ENCODE peak calls at places on chromosomes 6 and 20, in ten cellular contexts. M is renal cortical epithelial cell, U is brain microvascular endothelial cell, K is transverse colon, H is GF-D8, G is HT1080, Q is fibroblast of lung, C is cardiac fibroblast, B is iPS-NIHi11, X is fibroblast of pulmonary artery. S is an unnamed sample.

GRCh38 chr6:159691133-159691962 is 1.7 kb downstream of the SOD2 start:
- DNase-seq in M (peak), U (peak), K (no peak), H (peak), G (peak), Q (peak), C (peak), B (peak), X (peak), S (peak)

GRCh38 chr6:4319992-4320683 is 184.8 kb upstream of the ECI2 start:
- DNase-seq in M (no peak), U (peak), K (no peak), H (peak), G (peak), Q (peak), C (peak), B (no peak), X (peak), S (peak)

GRCh38 chr6:89117285-89118108 is at the start of gene SRSF12:
- DNase-seq in M (no peak), U (no peak), K (peak), H (no peak), G (no peak), Q (peak), C (peak), B (peak), X (peak), S (no peak)

GRCh38 chr20:48679603-48680002 is 148.2 kb downstream of the PREX1 start:
- DNase-seq in M (no peak), U (no peak), K (peak), H (no peak), G (no peak), Q (no peak), C (no peak), B (peak), X (no peak), S (no peak)

GRCh38 chr6:33566182-33567084 is 13.6 kb downstream of the BAK1 start:
- DNase-seq in M (no peak), U (peak), K (no peak), H (no peak), G (peak), Q (peak), C (peak), B (no peak), X (no peak), S (no peak)

GRCh38 chr20:61120595-61121515 is 131.2 kb upstream of the CDH4 start:
- DNase-seq in M (peak), U (peak), K (no peak), H (peak), G (peak), Q (peak), C (peak), B (no peak), X (peak), S (peak)

GRCh38 chr6:168791916-168792315 is 350.9 kb downstream of the SMOC2 start:
- DNase-seq in M (no peak), U (no peak), K (no peak), H (no peak), G (no peak), Q (no peak), C (no peak), B (no peak), X (no peak), S (no peak)

GRCh38 chr6:134674562-134674961 is 275.3 kb downstream of the ALDH8A1 start:
- DNase-seq in M (peak), U (no peak), K (no peak), H (no peak), G (no peak), Q (no peak), C (no peak), B (no peak), X (no peak), S (no peak)

GRCh38 chr6:112639436-112639835 is 292.3 kb downstream of the RFPL4B start:
- DNase-seq in M (peak), U (no peak), K (no peak), H (no peak), G (no peak), Q (peak), C (peak), B (no peak), X (peak), S (peak)

GRCh38 chr6:141484726-141485125 is 648.0 kb upstream of the GJE1 start:
- DNase-seq in M (peak), U (no peak), K (peak), H (no peak), G (no peak), Q (no peak), C (peak), B (no peak), X (no peak), S (no peak)

GRCh38 chr6:66628917-66629316 is 921.9 kb upstream of the EYS start:
- DNase-seq in M (no peak), U (no peak), K (no peak), H (no peak), G (no peak), Q (no peak), C (peak), B (no peak), X (peak), S (no peak)

GRCh38 chr20:57148266-57148665 is 118.2 kb downstream of the BMP7 start:
- DNase-seq in M (no peak), U (no peak), K (no peak), H (no peak), G (no peak), Q (no peak), C (no peak), B (no peak), X (no peak), S (no peak)

GRCh38 chr6:10721850-10722569 is 860 bp upstream of the TMEM14C start:
- DNase-seq in M (no peak), U (no peak), K (no peak), H (no peak), G (no peak), Q (no peak), C (no peak), B (no peak), X (no peak), S (no peak)